ENCODE peak calls at places on chromosomes 16 and 17, in four cellular contexts. A is OCI-LY7, G is fibroblast of the aortic adventitia, W is cardiac fibroblast. O is an unnamed sample.

GRCh38 chr16:28494141-28494851 is at the start of gene APOBR:
- DNase-seq in A (peak; percentile 88), G (no peak), W (no peak), O (no peak)

GRCh38 chr16:77780378-77780837 is 8.0 kb upstream of the VAT1L start:
- DNase-seq in A (no peak), G (peak; percentile 90), W (peak; percentile 81), O (peak; percentile 52)

GRCh38 chr17:81740395-81740961 is 28.4 kb downstream of the SLC25A10 start:
- DNase-seq in A (no peak), G (no peak), W (no peak), O (no peak)

GRCh38 chr16:88703486-88704309 is 2.5 kb downstream of the RNF166 start:
- DNase-seq in A (peak; percentile 73), G (no peak), W (no peak), O (no peak)

GRCh38 chr17:45149037-45149668 is 878 bp downstream of the HEXIM1 start:
- DNase-seq in A (peak; percentile 86), G (peak; percentile 78), W (peak; percentile 80), O (no peak)

GRCh38 chr17:258906-259305 is 77.5 kb upstream of the DOC2B start:
- DNase-seq in A (no peak), G (no peak), W (no peak), O (no peak)

GRCh38 chr17:19260958-19261357 is 23.8 kb downstream of the EPN2 start:
- DNase-seq in A (no peak), G (no peak), W (no peak), O (no peak)

GRCh38 chr16:28845173-28846079 is 722 bp downstream of the TUFM start:
- DNase-seq in A (peak; percentile 65), G (no peak), W (peak; percentile 44), O (no peak)

GRCh38 chr16:80708823-80709222 is 95.6 kb downstream of the CDYL2 start:
- DNase-seq in A (no peak), G (no peak), W (no peak), O (no peak)

GRCh38 chr16:57304169-57305061 is 19.9 kb upstream of the PLLP start:
- DNase-seq in A (no peak), G (peak; percentile 81), W (peak; percentile 90), O (peak; percentile 28)

GRCh38 chr16:50368410-50369132 is at the start of gene BRD7:
- DNase-seq in A (peak; percentile 82), G (peak; percentile 28), W (peak; percentile 43), O (no peak)

GRCh38 chr17:48244121-48244711 is 136.7 kb downstream of the SNX11 start:
- DNase-seq in A (peak; percentile 29), G (no peak), W (peak; percentile 54), O (no peak)

GRCh38 chr17:62653002-62653830 is 25.7 kb downstream of the MRC2 start:
- DNase-seq in A (no peak), G (peak; percentile 64), W (peak; percentile 66), O (no peak)

GRCh38 chr16:1325673-1326371 is 7.6 kb upstream of the BAIAP3 start:
- DNase-seq in A (no peak), G (no peak), W (no peak), O (no peak)
- H3K4me3 ChIP-seq in A (no peak overlapping the region), G (no peak overlapping the region), W (no peak overlapping the region), O (no peak overlapping the region)

DNA sequence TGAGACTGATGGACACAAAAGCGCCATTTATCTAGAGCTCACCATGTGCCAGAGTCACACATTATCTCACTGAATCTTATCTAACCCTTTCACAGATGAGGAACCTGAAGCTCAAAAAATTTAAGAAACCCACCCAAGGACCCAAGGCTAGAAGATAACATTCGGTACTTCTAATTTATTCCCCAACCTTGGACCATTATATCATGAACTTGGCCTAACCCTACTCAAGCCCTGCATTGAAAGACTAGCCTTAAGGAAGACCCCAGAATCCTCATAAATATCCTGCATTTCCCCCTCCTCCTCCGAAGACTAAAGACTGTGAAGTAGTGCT is 548 bp upstream of the DYNC1LI2 start:
- DNase-seq in A (no peak), G (no peak), W (no peak), O (no peak)
- TF ChIP-seq CTCF in A (peak; percentile 1), G (no peak), W (no peak), O (no peak)

GRCh38 chr16:560221-560700 is at the start of gene PRR35:
- DNase-seq in A (no peak), G (no peak), W (no peak), O (no peak)
- H3K4me3 ChIP-seq in A (no peak within 1 kb of the TSS), G (no peak within 1 kb of the TSS), W (no peak within 1 kb of the TSS), O (no peak within 1 kb of the TSS)

DNA sequence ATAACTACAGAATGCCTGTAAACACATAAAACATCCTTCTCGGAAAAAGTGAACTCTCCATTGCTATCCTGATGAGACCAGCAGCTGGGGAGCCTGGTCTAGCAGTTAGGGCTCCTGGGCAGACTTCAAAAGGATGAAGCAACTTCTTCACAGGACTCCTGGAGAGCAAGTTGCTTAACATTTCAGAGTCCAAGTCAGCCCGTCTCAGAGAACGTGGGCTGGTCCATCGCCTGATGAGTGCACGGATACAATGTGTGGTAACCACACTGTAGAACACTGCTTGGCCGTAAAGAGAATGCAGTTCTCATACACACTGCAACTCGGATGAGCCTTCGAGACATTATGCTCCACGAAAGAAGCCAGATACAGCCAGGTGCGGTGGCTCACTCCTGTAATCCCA is 52.7 kb downstream of the TMEM235 start:
- DNase-seq in A (no peak), G (peak; percentile 35), W (peak; percentile 52), O (peak; percentile 81)
- TF ChIP-seq CTCF in A (no peak), G (no peak), W (no peak), O (no peak)

GRCh38 chr17:50274945-50275221 is 617 bp downstream of the TMEM92 start:
- DNase-seq in A (no peak), G (no peak), W (no peak), O (no peak)

GRCh38 chr17:50272711-50273653 is 1.3 kb upstream of the TMEM92 start:
- DNase-seq in A (peak; percentile 48), G (peak; percentile 71), W (peak; percentile 60), O (no peak)

GRCh38 chr17:50274142-50274944 is at the start of gene TMEM92:
- DNase-seq in A (no peak), G (no peak), W (no peak), O (no peak)

GRCh38 chr17:50272246-50272645 is 2.0 kb upstream of the TMEM92 start:
- DNase-seq in A (no peak), G (no peak), W (no peak), O (no peak)

GRCh38 chr17:50273654-50274040 is 619 bp upstream of the TMEM92 start:
- DNase-seq in A (no peak), G (no peak), W (no peak), O (no peak)
- H3K4me3 ChIP-seq in A (no peak overlapping the region), G (no peak overlapping the region), W (no peak overlapping the region), O (peak overlapping the region; percentile 64)

DNA sequence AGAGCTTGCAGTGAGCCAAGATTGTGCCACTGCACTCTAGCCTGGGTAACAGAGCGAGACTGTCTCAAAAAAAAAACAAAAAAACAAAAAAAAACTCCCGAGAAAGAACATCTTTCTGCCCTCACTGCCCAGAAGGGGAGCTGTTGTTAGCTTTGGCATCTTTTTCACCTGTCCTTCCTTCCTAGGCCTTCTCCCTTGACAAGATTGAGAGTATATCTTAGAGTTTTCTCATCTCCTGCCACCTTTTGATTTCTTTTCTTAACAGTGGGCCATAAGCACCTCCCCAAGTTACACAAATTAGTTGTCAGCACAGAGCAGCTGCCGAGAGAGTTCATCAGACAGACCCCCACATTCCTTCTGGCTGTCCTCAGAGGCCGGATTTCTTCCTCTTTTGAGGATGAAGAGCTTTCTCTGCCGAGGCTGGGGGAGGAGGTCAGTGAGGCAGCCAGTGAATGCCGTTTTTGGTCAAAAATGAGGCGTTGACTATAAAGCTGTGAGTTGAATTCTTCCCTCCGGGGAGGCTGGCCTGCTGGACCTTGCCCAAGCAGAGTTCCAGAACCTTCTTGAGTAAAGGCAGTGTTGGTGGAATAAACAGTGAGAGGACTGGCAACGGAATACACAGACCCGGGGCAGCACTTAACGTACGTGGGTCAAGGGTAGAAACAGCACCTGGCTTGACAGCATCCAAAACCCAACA is 127.0 kb downstream of the ABCC6 start:
- DNase-seq in A (peak; percentile 82), G (peak; percentile 67), W (peak; percentile 41), O (peak; percentile 25)
- TF ChIP-seq CTCF in A (peak; percentile 78), G (peak; percentile 51), W (peak; percentile 50), O (peak; percentile 51)

DNA sequence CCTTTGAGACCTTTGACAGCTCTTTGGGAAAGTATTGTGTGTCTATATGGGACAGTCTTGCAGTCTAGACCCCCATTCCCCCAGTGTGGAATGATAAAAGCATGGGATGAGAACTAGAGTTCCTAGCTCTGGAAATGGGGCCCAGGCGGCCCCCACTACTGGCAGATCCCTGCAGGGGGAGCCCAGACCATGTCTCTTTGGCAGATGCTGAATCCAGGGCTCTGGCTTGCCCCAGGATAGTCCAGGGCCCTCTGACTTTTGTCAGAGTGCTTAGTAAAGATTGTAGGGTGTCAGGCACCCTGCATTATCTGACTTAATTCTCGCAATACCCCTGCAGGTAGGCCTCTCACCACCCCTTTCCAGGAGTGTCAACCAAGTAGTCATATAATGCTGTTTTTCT is 8.3 kb downstream of the ALKBH5 start:
- DNase-seq in A (no peak), G (no peak), W (peak; percentile 7), O (no peak)
- H3K4me3 ChIP-seq in A (no peak overlapping the region), G (no peak overlapping the region), W (no peak overlapping the region), O (no peak overlapping the region)

O was measured in AG09309.